ENCODE peak calls at places on chromosome 5, in six cellular contexts. Y is tibial nerve, S is uterus, I is thoracic aorta, E is substantia nigra, U is OCI-LY7. O is an unnamed sample.

GRCh38 chr5:177355162-177355867 is 2.4 kb upstream of the RGS14 start:
- DNase-seq in Y (no peak), S (no peak), I (no peak), E (no peak), U (no peak), O (no peak)

GRCh38 chr5:75081510-75081909 is 29.2 kb upstream of the GCNT4 start:
- DNase-seq in Y (no peak), S (no peak), I (no peak), E (no peak), U (no peak), O (no peak)

GRCh38 chr5:68499952-68500351 is 284.4 kb downstream of the PIK3R1 start:
- DNase-seq in Y (no peak), S (no peak), I (no peak), E (no peak), U (no peak), O (no peak)

GRCh38 chr5:156201793-156202388 is 125.1 kb upstream of the SGCD start:
- DNase-seq in Y (peak; percentile 9), S (no peak), I (no peak), E (no peak), U (no peak), O (no peak)

GRCh38 chr5:150648294-150649107 is 8.0 kb downstream of the SYNPO start:
- DNase-seq in Y (no peak), S (no peak), I (no peak), E (no peak), U (no peak), O (no peak)

GRCh38 chr5:138789771-138790242 is 36.6 kb downstream of the CTNNA1 start:
- DNase-seq in Y (no peak), S (no peak), I (no peak), E (no peak), U (peak; percentile 48), O (peak; percentile 57)

GRCh38 chr5:28961806-28962205 is 1923.4 kb upstream of the CDH9 start:
- DNase-seq in Y (no peak), S (no peak), I (no peak), E (no peak), U (no peak), O (no peak)

GRCh38 chr5:100273846-100274580 is 261.2 kb upstream of the FAM174A start:
- DNase-seq in Y (no peak), S (no peak), I (no peak), E (no peak), U (no peak), O (no peak)

GRCh38 chr5:126615286-126615685 is 14.5 kb downstream of the PHAX start:
- DNase-seq in Y (no peak), S (no peak), I (no peak), E (no peak), U (peak; percentile 94), O (no peak)

GRCh38 chr5:162209005-162209605 is 141.5 kb downstream of the GABRG2 start:
- DNase-seq in Y (peak; percentile 41), S (no peak), I (no peak), E (no peak), U (peak; percentile 45), O (peak; percentile 13)

GRCh38 chr5:374631-375335 is 53.3 kb downstream of the AHRR start:
- DNase-seq in Y (no peak), S (no peak), I (no peak), E (no peak), U (no peak), O (no peak)

GRCh38 chr5:59354811-59355210 is 538.7 kb downstream of the PDE4D start:
- DNase-seq in Y (no peak), S (no peak), I (no peak), E (no peak), U (no peak), O (no peak)

GRCh38 chr5:43315262-43315661 is 2.0 kb upstream of the HMGCS1 start:
- DNase-seq in Y (no peak), S (no peak), I (no peak), E (no peak), U (no peak), O (no peak)

GRCh38 chr5:159156839-159157238 is 52.5 kb downstream of the RNF145 start:
- DNase-seq in Y (peak; percentile 79), S (no peak), I (no peak), E (no peak), U (peak; percentile 83), O (peak; percentile 14)

DNA sequence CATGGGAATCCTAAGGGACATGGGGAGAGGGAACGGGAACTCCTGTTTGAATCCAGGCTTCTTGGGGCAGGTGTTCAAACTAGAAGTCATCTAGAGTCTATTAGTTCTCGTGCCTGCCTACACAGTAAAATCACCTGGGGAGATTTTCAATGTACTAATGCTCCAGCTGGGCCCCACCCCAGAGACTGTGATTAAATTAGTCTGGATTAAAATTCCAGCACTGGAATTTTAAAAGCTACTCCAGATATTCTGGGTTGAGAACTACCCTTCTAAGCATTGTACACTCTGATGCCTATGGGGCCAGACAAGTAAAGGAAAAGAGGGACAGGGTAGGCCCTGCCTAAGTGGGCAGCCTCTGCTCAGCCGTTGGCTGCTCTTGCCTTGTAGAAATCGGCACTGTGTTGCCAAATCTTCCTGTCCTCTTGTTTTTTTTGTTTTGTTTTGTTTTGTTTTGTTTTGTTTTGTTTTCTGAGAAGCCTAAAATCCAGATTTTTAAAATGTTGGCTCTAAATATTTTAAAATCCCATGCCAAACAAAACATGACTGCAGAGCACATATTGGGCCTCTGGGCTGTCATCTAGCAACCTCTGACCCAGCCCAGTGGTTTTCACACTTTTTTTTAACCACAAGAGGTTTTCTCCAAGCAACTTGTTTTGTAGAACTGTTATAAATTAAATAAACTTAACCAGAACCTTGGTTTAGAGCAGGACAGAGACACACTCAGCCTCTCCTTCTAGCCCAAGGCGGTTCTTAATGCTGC is 29.0 kb downstream of the ADRB2 start:
- DNase-seq in Y (no peak), S (no peak), I (no peak), E (no peak), U (no peak), O (no peak)
- H3K27ac ChIP-seq in Y (no peak overlapping the region), S (no peak overlapping the region), I (peak overlapping the region; percentile 8), E (no peak overlapping the region), U (no peak overlapping the region), O (no peak overlapping the region)

DNA sequence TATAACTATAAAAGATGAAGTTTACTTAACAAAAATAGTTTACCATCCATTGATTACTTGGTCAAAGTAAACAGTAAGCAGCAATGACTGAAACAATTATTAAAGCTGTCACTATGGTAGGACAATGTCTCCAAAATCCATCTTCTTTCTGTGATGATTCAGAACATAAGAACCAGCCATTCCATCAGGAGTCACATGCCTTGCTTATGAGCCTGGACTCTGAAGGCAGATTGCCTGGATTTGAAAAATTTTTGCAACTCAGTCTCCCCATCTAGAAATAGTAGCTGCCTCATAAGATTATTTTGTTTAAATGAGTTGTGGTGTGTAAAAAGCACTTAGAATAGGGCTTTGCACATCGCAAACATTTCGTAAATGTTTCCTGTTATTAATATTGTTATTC is 136.2 kb downstream of the LIFR start:
- DNase-seq in Y (no peak), S (no peak), I (no peak), E (no peak), U (no peak), O (no peak)
- H3K27ac ChIP-seq in Y (no peak overlapping the region), S (no peak overlapping the region), I (peak overlapping the region; percentile 60), E (no peak overlapping the region), U (no peak overlapping the region), O (no peak overlapping the region)

DNA sequence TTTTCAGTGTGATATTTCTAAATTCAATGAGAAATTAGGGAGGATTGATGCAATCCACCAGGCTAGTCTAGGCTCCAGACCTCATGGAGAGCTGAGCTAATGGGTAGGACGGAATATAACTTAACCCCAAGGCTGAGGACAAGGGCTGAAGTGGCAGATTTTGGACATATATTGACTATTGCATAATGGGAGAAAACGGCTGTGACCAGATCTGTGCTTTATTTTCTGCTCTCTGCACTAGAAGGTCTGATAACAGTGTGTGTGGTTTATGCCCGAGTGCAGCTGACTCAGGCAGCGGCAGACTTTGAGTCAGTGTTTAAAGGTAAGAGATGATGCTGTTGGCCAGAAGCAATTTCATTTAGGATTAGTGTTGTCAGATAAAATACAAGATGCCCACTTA is 70.6 kb downstream of the ACTBL2 start:
- DNase-seq in Y (no peak), S (no peak), I (no peak), E (no peak), U (no peak), O (no peak)
- H3K27ac ChIP-seq in Y (no peak overlapping the region), S (no peak overlapping the region), I (peak overlapping the region; percentile 68), E (no peak overlapping the region), U (no peak overlapping the region), O (no peak overlapping the region)

DNA sequence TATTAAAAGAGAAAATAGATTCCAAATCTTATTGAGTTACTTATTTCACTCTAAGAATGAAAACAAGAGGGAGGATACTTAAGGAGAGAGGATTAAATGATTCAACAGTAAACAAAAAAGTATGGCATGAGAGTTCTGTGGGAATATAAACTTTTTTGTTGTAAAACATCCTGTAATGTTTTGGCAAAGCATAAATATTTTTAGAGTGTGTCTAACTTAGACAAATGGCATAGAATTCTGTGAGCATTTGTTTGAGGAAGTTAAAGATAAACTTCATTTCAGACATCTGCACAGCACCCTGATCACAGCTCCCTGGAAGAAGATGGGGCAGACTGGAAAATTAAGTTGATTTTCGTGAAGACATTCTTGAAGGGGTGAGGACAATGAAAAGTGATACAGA is 246.8 kb upstream of the HAPLN1 start:
- DNase-seq in Y (no peak), S (no peak), I (no peak), E (no peak), U (no peak), O (no peak)
- H3K27ac ChIP-seq in Y (no peak overlapping the region), S (no peak overlapping the region), I (no peak overlapping the region), E (no peak overlapping the region), U (no peak overlapping the region), O (no peak overlapping the region)

DNA sequence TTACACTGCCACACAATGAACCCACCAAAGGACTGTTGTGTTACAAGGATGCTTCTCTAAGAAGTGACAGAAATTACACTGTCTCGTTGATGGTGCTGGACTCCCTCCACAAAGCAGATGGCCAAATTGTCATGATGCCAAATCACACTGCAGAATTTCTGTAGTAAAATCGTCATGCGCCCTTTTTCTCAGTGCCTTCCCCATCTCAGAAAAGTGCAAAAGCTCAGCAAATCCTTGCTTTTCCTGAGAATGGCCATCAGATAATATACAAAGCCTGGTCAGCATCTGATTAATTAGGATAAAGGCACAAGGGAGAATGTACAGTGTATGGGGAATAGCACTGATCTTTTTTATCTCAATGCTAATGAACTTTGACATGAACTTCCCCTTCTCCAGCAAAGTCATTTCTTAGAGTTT is 545.8 kb downstream of the CSNK1G3 start:
- DNase-seq in Y (no peak), S (no peak), I (no peak), E (no peak), U (peak; percentile 21), O (no peak)
- H3K27ac ChIP-seq in Y (no peak overlapping the region), S (no peak overlapping the region), I (no peak overlapping the region), E (no peak overlapping the region), U (peak overlapping the region; percentile 31), O (no peak overlapping the region)

GRCh38 chr5:109105631-109106267 is 304.0 kb downstream of the PJA2 start:
- DNase-seq in Y (peak; percentile 20), S (no peak), I (no peak), E (no peak), U (no peak), O (no peak)
- H3K27ac ChIP-seq in Y (peak overlapping the region; percentile 18), S (peak overlapping the region; percentile 7), I (peak overlapping the region; percentile 47), E (no peak overlapping the region), U (no peak overlapping the region), O (no peak overlapping the region)

O was measured in CD4-positive, CD25-positive, alpha-beta regulatory T cell.